ENCODE peak calls at places on chromosomes 12 and 14, in six cellular contexts. O, T, Y, P, K and Q are unnamed samples.

GRCh38 chr14:102317564-102318248 is 1.8 kb upstream of the ZNF839 start:
- DNase-seq in P (no peak), Y (peak), T (peak), K (peak), O (no peak), Q (no peak)

GRCh38 chr12:131975228-131975627 is 25.5 kb downstream of the EP400 start:
- DNase-seq in T (no peak), P (no peak), K (no peak), O (no peak), Y (no peak), Q (no peak)

GRCh38 chr12:113678222-113678621 is 206.6 kb upstream of the LHX5 start:
- DNase-seq in O (no peak), T (no peak), Y (no peak), P (no peak), K (no peak), Q (no peak)

GRCh38 chr12:106625976-106626375 is 43.2 kb downstream of the RFX4 start:
- DNase-seq in T (no peak), P (no peak), K (no peak), Y (no peak), O (no peak), Q (no peak)

GRCh38 chr12:68587448-68587873 is 23.2 kb upstream of the RAP1B start:
- DNase-seq in P (no peak), K (no peak), O (no peak), Y (no peak), T (no peak), Q (no peak)

GRCh38 chr14:80549141-80549540 is 337.8 kb upstream of the DIO2 start:
- DNase-seq in O (no peak), Y (no peak), T (no peak), K (no peak), P (no peak), Q (no peak)

GRCh38 chr12:56336361-56337167 is 2.1 kb upstream of the IL23A start:
- DNase-seq in P (no peak), O (no peak), T (peak), K (no peak), Y (no peak), Q (no peak)

GRCh38 chr14:98018626-98019025 is 1221.4 kb downstream of the VRK1 start:
- DNase-seq in K (no peak), O (no peak), T (no peak), P (no peak), Y (no peak), Q (no peak)

GRCh38 chr12:68631177-68631576 is 20.5 kb downstream of the RAP1B start:
- DNase-seq in T (no peak), Y (no peak), P (no peak), K (no peak), O (no peak), Q (no peak)

DNA sequence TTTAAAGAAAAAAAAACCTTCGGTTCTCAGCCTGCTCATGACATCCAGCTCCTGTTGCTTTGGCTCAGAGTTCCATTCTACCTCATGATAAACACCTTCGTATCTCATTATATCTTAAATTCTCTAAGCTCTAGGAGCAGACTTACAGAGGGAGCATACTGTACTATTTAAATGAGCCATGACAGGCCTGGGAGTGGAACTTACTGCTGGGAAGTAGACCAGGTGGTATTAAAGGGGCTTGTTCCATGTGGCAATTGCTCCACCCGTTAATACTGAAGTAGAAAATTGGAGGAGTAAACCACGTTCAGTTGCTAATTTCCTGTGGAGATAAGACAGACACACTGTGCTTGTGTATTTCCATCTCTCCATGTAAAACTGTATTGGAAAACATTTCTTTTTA is 288.3 kb downstream of the FBXL14 start:
- DNase-seq in Y (peak), K (no peak), O (no peak), T (no peak), P (no peak), Q (no peak)
- H3K27ac ChIP-seq in Y (peak), K (no peak), O (peak), T (peak), P (no peak), Q (peak)

GRCh38 chr14:36522347-36522971 is 2.4 kb upstream of the NKX2-1 start:
- DNase-seq in Y (no peak), K (no peak), T (no peak), P (no peak), O (no peak), Q (no peak)
- H3K27ac ChIP-seq in Y (no peak), K (no peak), T (no peak), P (no peak), O (no peak), Q (no peak)

GRCh38 chr14:74441113-74441512 is 15.1 kb upstream of the SYNDIG1L start:
- DNase-seq in Y (no peak), K (no peak), O (no peak), P (no peak), T (no peak), Q (no peak)
- H3K27ac ChIP-seq in Y (no peak), K (no peak), O (no peak), P (no peak), T (no peak), Q (no peak)

GRCh38 chr14:104587641-104588040 is 8.1 kb downstream of the C14orf180 start:
- DNase-seq in T (no peak), Y (no peak), P (no peak), O (no peak), K (peak), Q (no peak)

GRCh38 chr14:104586832-104587620 is 7.5 kb downstream of the C14orf180 start:
- DNase-seq in Y (no peak), P (no peak), O (no peak), K (no peak), T (no peak), Q (no peak)

GRCh38 chr14:104584557-104584956 is 5.0 kb downstream of the C14orf180 start:
- DNase-seq in K (no peak), T (no peak), Y (no peak), O (no peak), P (no peak), Q (no peak)

GRCh38 chr14:104588066-104588857 is 8.7 kb downstream of the C14orf180 start:
- DNase-seq in K (no peak), O (no peak), Y (no peak), P (no peak), T (no peak), Q (no peak)

DNA sequence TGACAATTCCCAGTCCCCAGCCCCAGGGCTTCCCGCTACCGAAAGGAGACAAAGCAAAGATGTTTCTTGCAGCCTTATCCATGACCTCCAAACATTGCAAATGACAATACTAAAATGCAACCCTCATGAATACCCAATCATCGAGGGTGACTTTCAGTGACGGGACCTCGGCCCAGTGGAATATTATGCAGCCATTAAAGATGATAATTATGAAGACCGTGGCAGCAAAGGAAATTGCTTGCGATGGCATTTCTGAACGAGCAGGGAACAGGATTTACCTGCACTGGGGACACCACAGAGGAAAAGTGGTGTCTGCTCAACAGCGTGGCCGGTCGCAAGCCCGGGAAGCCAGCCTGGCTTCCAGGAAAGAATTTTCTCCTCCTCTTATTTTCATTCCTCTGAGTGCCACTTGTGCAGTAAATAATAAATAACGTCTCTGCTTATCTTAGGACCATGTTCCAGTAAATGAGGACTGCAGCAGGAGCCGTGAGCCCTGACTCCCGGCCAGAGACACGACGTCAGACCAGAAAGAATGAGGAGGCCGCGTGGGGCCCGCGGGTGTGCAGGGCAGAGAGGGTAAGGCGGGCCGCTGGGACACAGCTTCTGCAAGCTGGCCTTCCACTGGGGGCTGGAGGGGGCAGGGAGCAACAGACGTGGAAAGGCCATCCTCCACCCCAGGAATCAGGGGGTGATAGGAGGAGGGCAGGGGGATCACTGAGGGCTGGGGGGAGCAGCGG is 6.6 kb downstream of the C14orf180 start:
- DNase-seq in Y (no peak), O (no peak), K (no peak), T (no peak), P (no peak), Q (no peak)
- H3K27ac ChIP-seq in Y (peak), O (peak), K (no peak), T (no peak), P (no peak), Q (no peak)

GRCh38 chr14:33914676-33915516 is 36.0 kb downstream of the EGLN3 start:
- DNase-seq in P (no peak), O (no peak), K (no peak), Y (no peak), T (no peak), Q (peak)

GRCh38 chr14:33916663-33917565 is 34.0 kb downstream of the EGLN3 start:
- DNase-seq in T (no peak), Y (no peak), K (no peak), P (no peak), O (no peak), Q (peak)

GRCh38 chr14:33918256-33918655 is 32.6 kb downstream of the EGLN3 start:
- DNase-seq in K (no peak), T (no peak), O (no peak), Y (no peak), P (no peak), Q (no peak)

GRCh38 chr14:33915682-33916081 is 35.2 kb downstream of the EGLN3 start:
- DNase-seq in Y (no peak), O (no peak), T (no peak), P (no peak), K (no peak), Q (no peak)

GRCh38 chr14:33917664-33918063 is 33.2 kb downstream of the EGLN3 start:
- DNase-seq in K (no peak), P (no peak), O (no peak), T (no peak), Y (no peak), Q (no peak)
- H3K27ac ChIP-seq in K (no peak), P (no peak), O (no peak), T (no peak), Y (peak), Q (no peak)

GRCh38 chr12:52023182-52023975 is 16.6 kb downstream of the TAMALIN start:
- DNase-seq in Y (peak), O (peak), P (peak), T (peak), K (peak), Q (peak)
- H3K27ac ChIP-seq in Y (no peak), O (peak), P (peak), T (peak), K (peak), Q (peak)